ENCODE peak calls at places on chromosomes 16 and 17, in five cellular contexts. One of them, this sample, is unnamed. For H3K27me3, the result is how much of the 10 kb centered on the place peaks cover.

GRCh38 chr16:9908613-9909012 is 273.6 kb downstream of the GRIN2A start:
- DNase-seq in cardiac muscle cell: no peak
- DNase-seq in AG04450: no peak
- DNase-seq in heart left ventricle: peak
- DNase-seq in stomach: no peak
- DNase-seq in this sample: no peak

GRCh38 chr16:53743149-53743566 is 39.2 kb downstream of the FTO start:
- DNase-seq in cardiac muscle cell: peak
- DNase-seq in AG04450: no peak
- DNase-seq in heart left ventricle: no peak
- DNase-seq in stomach: no peak
- DNase-seq in this sample: no peak

GRCh38 chr17:42118545-42118944 is 2.6 kb downstream of the KAT2A start:
- DNase-seq in cardiac muscle cell: peak
- DNase-seq in AG04450: no peak
- DNase-seq in heart left ventricle: no peak
- DNase-seq in stomach: peak
- DNase-seq in this sample: no peak

GRCh38 chr16:89687092-89687940 is 827 bp downstream of the CDK10 start:
- DNase-seq in cardiac muscle cell: peak
- DNase-seq in AG04450: no peak
- DNase-seq in heart left ventricle: no peak
- DNase-seq in stomach: peak
- DNase-seq in this sample: no peak

GRCh38 chr17:65022751-65023421 is 33.7 kb downstream of the GNA13 start:
- DNase-seq in cardiac muscle cell: peak
- DNase-seq in AG04450: no peak
- DNase-seq in heart left ventricle: no peak
- DNase-seq in stomach: no peak
- DNase-seq in this sample: no peak

GRCh38 chr17:8212312-8213180 is 2.2 kb upstream of the AURKB start:
- DNase-seq in cardiac muscle cell: no peak
- DNase-seq in AG04450: no peak
- DNase-seq in heart left ventricle: no peak
- DNase-seq in stomach: no peak
- DNase-seq in this sample: no peak

GRCh38 chr17:34051046-34051445 is 204.0 kb upstream of the CCL2 start:
- DNase-seq in cardiac muscle cell: no peak
- DNase-seq in AG04450: no peak
- DNase-seq in heart left ventricle: no peak
- DNase-seq in stomach: no peak
- DNase-seq in this sample: no peak

GRCh38 chr17:32725697-32726096 is 151.2 kb downstream of the MYO1D start:
- DNase-seq in cardiac muscle cell: no peak
- DNase-seq in AG04450: no peak
- DNase-seq in heart left ventricle: no peak
- DNase-seq in stomach: no peak
- DNase-seq in this sample: no peak

GRCh38 chr16:60091479-60091878 is 1357.4 kb upstream of the GOT2 start:
- DNase-seq in cardiac muscle cell: no peak
- DNase-seq in AG04450: no peak
- DNase-seq in heart left ventricle: no peak
- DNase-seq in stomach: no peak
- DNase-seq in this sample: no peak

GRCh38 chr16:53864819-53865491 is 161.0 kb downstream of the FTO start:
- DNase-seq in cardiac muscle cell: peak
- DNase-seq in AG04450: no peak
- DNase-seq in heart left ventricle: no peak
- DNase-seq in stomach: no peak
- DNase-seq in this sample: no peak

GRCh38 chr16:82627811-82628339 is 1.1 kb downstream of the CDH13 start:
- DNase-seq in cardiac muscle cell: peak
- DNase-seq in AG04450: no peak
- DNase-seq in heart left ventricle: peak
- DNase-seq in stomach: peak
- DNase-seq in this sample: no peak

GRCh38 chr17:42050360-42051012 is at the start of gene C17orf113:
- DNase-seq in cardiac muscle cell: peak
- DNase-seq in AG04450: no peak
- DNase-seq in heart left ventricle: peak
- DNase-seq in stomach: peak
- DNase-seq in this sample: no peak

GRCh38 chr16:80664798-80665197 is 124.0 kb downstream of the DYNLRB2 start:
- DNase-seq in cardiac muscle cell: no peak
- DNase-seq in AG04450: no peak
- DNase-seq in heart left ventricle: no peak
- DNase-seq in stomach: no peak
- DNase-seq in this sample: no peak

DNA sequence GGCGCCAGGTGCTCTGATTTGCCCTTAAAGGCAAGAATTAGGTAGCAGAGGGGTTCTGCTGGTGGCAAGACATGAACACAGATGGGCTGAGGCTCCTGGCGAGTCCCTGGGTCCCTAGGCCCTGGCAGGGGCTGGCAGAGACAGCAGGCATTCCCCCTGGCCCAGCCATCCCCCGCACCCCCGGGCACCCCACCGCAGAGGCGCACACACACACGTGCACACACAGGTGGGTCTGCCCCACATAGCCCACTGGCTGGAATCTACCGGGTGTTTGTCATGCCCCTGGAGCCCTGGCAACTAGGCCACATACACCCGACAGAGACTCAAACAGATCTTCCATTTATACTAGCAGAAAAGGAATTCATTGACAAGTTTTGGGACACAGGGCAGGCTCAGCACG is 153.4 kb downstream of the C16orf78 start:
- DNase-seq in cardiac muscle cell: no peak
- DNase-seq in AG04450: no peak
- DNase-seq in heart left ventricle: no peak
- DNase-seq in stomach: no peak
- DNase-seq in this sample: no peak
- H3K27me3 ChIP-seq in cardiac muscle cell: under half
- H3K27me3 ChIP-seq in AG04450: under half
- H3K27me3 ChIP-seq in heart left ventricle: under half
- H3K27me3 ChIP-seq in stomach: under half
- H3K27me3 ChIP-seq in this sample: under half

GRCh38 chr16:17921357-17921978 is 415.1 kb downstream of the NPIPA8 start:
- DNase-seq in cardiac muscle cell: no peak
- DNase-seq in AG04450: no peak
- DNase-seq in heart left ventricle: no peak
- DNase-seq in stomach: no peak
- DNase-seq in this sample: no peak
- TF ChIP-seq CTCF in cardiac muscle cell: no peak
- TF ChIP-seq CTCF in AG04450: peak
- TF ChIP-seq CTCF in heart left ventricle: no peak
- TF ChIP-seq CTCF in stomach: no peak
- TF ChIP-seq CTCF in this sample: no peak

GRCh38 chr17:55157165-55157564 is 107.6 kb upstream of the HLF start:
- DNase-seq in cardiac muscle cell: peak
- DNase-seq in AG04450: no peak
- DNase-seq in heart left ventricle: no peak
- DNase-seq in stomach: no peak
- DNase-seq in this sample: no peak

GRCh38 chr17:55155867-55156560 is 108.7 kb upstream of the HLF start:
- DNase-seq in cardiac muscle cell: no peak
- DNase-seq in AG04450: no peak
- DNase-seq in heart left ventricle: no peak
- DNase-seq in stomach: no peak
- DNase-seq in this sample: no peak

GRCh38 chr17:55158439-55158838 is 106.3 kb upstream of the HLF start:
- DNase-seq in cardiac muscle cell: peak
- DNase-seq in AG04450: no peak
- DNase-seq in heart left ventricle: no peak
- DNase-seq in stomach: no peak
- DNase-seq in this sample: no peak

GRCh38 chr17:55152236-55152635 is 112.5 kb upstream of the HLF start:
- DNase-seq in cardiac muscle cell: peak
- DNase-seq in AG04450: no peak
- DNase-seq in heart left ventricle: no peak
- DNase-seq in stomach: no peak
- DNase-seq in this sample: no peak

GRCh38 chr17:55154101-55154500 is 110.7 kb upstream of the HLF start:
- DNase-seq in cardiac muscle cell: no peak
- DNase-seq in AG04450: no peak
- DNase-seq in heart left ventricle: no peak
- DNase-seq in stomach: no peak
- DNase-seq in this sample: no peak
- H3K4me3 ChIP-seq in cardiac muscle cell: no peak
- H3K4me3 ChIP-seq in AG04450: no peak
- H3K4me3 ChIP-seq in heart left ventricle: no peak
- H3K4me3 ChIP-seq in stomach: no peak
- H3K4me3 ChIP-seq in this sample: no peak

GRCh38 chr16:71356051-71356740 is 2.3 kb upstream of the CALB2 start:
- DNase-seq in cardiac muscle cell: no peak
- DNase-seq in AG04450: no peak
- DNase-seq in heart left ventricle: no peak
- DNase-seq in stomach: no peak
- DNase-seq in this sample: no peak

GRCh38 chr16:71352466-71352865 is 6.1 kb upstream of the CALB2 start:
- DNase-seq in cardiac muscle cell: no peak
- DNase-seq in AG04450: no peak
- DNase-seq in heart left ventricle: no peak
- DNase-seq in stomach: no peak
- DNase-seq in this sample: no peak

GRCh38 chr16:71353736-71354135 is 4.8 kb upstream of the CALB2 start:
- DNase-seq in cardiac muscle cell: no peak
- DNase-seq in AG04450: no peak
- DNase-seq in heart left ventricle: no peak
- DNase-seq in stomach: no peak
- DNase-seq in this sample: no peak

GRCh38 chr16:71352963-71353460 is 5.5 kb upstream of the CALB2 start:
- DNase-seq in cardiac muscle cell: no peak
- DNase-seq in AG04450: no peak
- DNase-seq in heart left ventricle: no peak
- DNase-seq in stomach: no peak
- DNase-seq in this sample: no peak

GRCh38 chr16:71354156-71354555 is 4.4 kb upstream of the CALB2 start:
- DNase-seq in cardiac muscle cell: no peak
- DNase-seq in AG04450: no peak
- DNase-seq in heart left ventricle: no peak
- DNase-seq in stomach: no peak
- DNase-seq in this sample: no peak
- H3K27me3 ChIP-seq in cardiac muscle cell: under half
- H3K27me3 ChIP-seq in AG04450: under half
- H3K27me3 ChIP-seq in heart left ventricle: under half
- H3K27me3 ChIP-seq in stomach: under half
- H3K27me3 ChIP-seq in this sample: under half

GRCh38 chr17:48612854-48613691 is 2.0 kb downstream of the HOXB8 start:
- DNase-seq in cardiac muscle cell: no peak
- DNase-seq in AG04450: no peak
- DNase-seq in heart left ventricle: no peak
- DNase-seq in stomach: no peak
- DNase-seq in this sample: no peak
- TF ChIP-seq CTCF in cardiac muscle cell: peak
- TF ChIP-seq CTCF in AG04450: peak
- TF ChIP-seq CTCF in heart left ventricle: no peak
- TF ChIP-seq CTCF in stomach: no peak
- TF ChIP-seq CTCF in this sample: no peak

GRCh38 chr16:4663756-4664465 is 29.5 kb upstream of the NUDT16L1 start:
- DNase-seq in cardiac muscle cell: peak
- DNase-seq in AG04450: no peak
- DNase-seq in heart left ventricle: peak
- DNase-seq in stomach: peak
- DNase-seq in this sample: no peak
- H3K4me3 ChIP-seq in cardiac muscle cell: no peak
- H3K4me3 ChIP-seq in AG04450: no peak
- H3K4me3 ChIP-seq in heart left ventricle: no peak
- H3K4me3 ChIP-seq in stomach: no peak
- H3K4me3 ChIP-seq in this sample: no peak

GRCh38 chr17:39887078-39887477 is 19.1 kb downstream of the ZPBP2 start:
- DNase-seq in cardiac muscle cell: no peak
- DNase-seq in AG04450: no peak
- DNase-seq in heart left ventricle: no peak
- DNase-seq in stomach: no peak
- DNase-seq in this sample: no peak
- H3K27me3 ChIP-seq in cardiac muscle cell: under half
- H3K27me3 ChIP-seq in AG04450: under half
- H3K27me3 ChIP-seq in heart left ventricle: under half
- H3K27me3 ChIP-seq in stomach: under half
- H3K27me3 ChIP-seq in this sample: under half

GRCh38 chr17:44558349-44559287 is 1.3 kb downstream of the FZD2 start:
- DNase-seq in cardiac muscle cell: no peak
- DNase-seq in AG04450: no peak
- DNase-seq in heart left ventricle: no peak
- DNase-seq in stomach: no peak
- DNase-seq in this sample: no peak

GRCh38 chr17:44555056-44555455 is 2.2 kb upstream of the FZD2 start:
- DNase-seq in cardiac muscle cell: no peak
- DNase-seq in AG04450: no peak
- DNase-seq in heart left ventricle: no peak
- DNase-seq in stomach: no peak
- DNase-seq in this sample: no peak

GRCh38 chr17:44556854-44557606 is at the start of gene FZD2:
- DNase-seq in cardiac muscle cell: peak
- DNase-seq in AG04450: peak
- DNase-seq in heart left ventricle: peak
- DNase-seq in stomach: peak
- DNase-seq in this sample: peak

GRCh38 chr17:44557653-44558285 is 485 bp downstream of the FZD2 start:
- DNase-seq in cardiac muscle cell: peak
- DNase-seq in AG04450: no peak
- DNase-seq in heart left ventricle: peak
- DNase-seq in stomach: peak
- DNase-seq in this sample: no peak

DNA sequence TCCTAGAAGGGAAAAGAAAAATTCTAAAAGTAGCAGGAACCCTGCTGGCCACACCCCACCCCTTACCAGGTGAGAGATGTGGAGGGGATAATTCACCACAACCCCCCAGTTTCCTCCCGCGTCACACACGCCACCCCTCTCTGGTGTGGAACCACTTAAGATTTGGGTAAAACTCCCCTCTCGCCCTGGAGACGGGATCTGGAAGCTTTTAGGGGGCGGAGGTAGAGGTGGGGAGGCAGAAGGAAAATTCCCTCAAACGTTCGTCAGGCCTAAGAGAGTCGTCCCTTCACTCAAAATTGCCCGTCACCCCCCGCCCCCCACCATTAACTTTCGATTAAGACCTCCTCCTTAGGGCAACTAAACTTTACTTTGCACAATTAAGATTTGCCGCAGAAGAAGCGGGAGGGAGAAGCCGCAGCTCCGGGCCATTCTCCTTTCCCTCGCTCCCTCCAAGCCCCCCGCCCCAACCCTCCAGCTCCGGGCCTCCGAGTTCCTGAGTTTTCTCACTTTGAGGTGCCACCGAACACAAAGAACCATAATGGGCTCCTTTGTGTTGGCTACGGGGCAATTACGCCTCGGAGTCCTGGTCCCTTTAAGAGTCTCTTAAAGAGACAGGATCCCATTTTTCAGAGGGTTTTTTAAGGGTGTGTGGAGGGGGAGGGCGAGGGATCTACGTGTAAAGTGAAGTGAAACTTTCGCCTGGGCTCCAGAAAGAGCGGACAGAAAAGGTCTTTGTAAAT is 1.0 kb upstream of the FZD2 start:
- DNase-seq in cardiac muscle cell: peak
- DNase-seq in AG04450: no peak
- DNase-seq in heart left ventricle: peak
- DNase-seq in stomach: peak
- DNase-seq in this sample: no peak
- TF ChIP-seq CTCF in cardiac muscle cell: no peak
- TF ChIP-seq CTCF in AG04450: no peak
- TF ChIP-seq CTCF in heart left ventricle: no peak
- TF ChIP-seq CTCF in stomach: no peak
- TF ChIP-seq CTCF in this sample: no peak